ENCODE peak calls at places on chromosomes 2 and 18, in seven cellular contexts. S, A, D, K, X, O and W are unnamed samples.

GRCh38 chr2:239815638-239816035 is 209.5 kb downstream of the NDUFA10 start:
- DNase-seq in S (no peak), X (no peak), O (no peak), K (no peak), D (no peak), A (no peak), W (no peak)

GRCh38 chr2:101986804-101987740 is 4.7 kb upstream of the IL1R2 start:
- DNase-seq in K (no peak), D (no peak), O (no peak), S (no peak), X (no peak), A (no peak), W (no peak)

GRCh38 chr2:125427721-125428315 is 1228.1 kb upstream of the GYPC start:
- DNase-seq in O (no peak), X (no peak), A (peak; percentile 26), D (no peak), S (no peak), K (no peak), W (no peak)

GRCh38 chr2:118112771-118113334 is 24.6 kb downstream of the INSIG2 start:
- DNase-seq in K (no peak), O (no peak), A (peak; percentile 86), D (no peak), S (no peak), X (no peak), W (no peak)

GRCh38 chr18:56569391-56569790 is 69.0 kb downstream of the TXNL1 start:
- DNase-seq in S (no peak), D (no peak), O (no peak), A (no peak), K (no peak), X (peak; percentile 13), W (no peak)

GRCh38 chr2:218334531-218334930 is 22.1 kb upstream of the CATIP start:
- DNase-seq in D (no peak), S (no peak), O (no peak), K (peak; percentile 52), X (no peak), A (no peak), W (no peak)

GRCh38 chr2:100246163-100247145 is 75.8 kb downstream of the LONRF2 start:
- DNase-seq in X (peak; percentile 74), S (no peak), K (no peak), O (no peak), D (no peak), A (no peak), W (no peak)

GRCh38 chr2:134124047-134124753 is 129.7 kb upstream of the MGAT5 start:
- DNase-seq in D (no peak), S (no peak), X (peak; percentile 36), K (no peak), O (no peak), A (no peak), W (no peak)

GRCh38 chr18:24878289-24878688 is 417.9 kb downstream of the HRH4 start:
- DNase-seq in K (no peak), S (no peak), O (no peak), A (peak; percentile 13), X (peak; percentile 40), D (peak; percentile 14), W (no peak)

GRCh38 chr2:127472268-127472667 is 54.0 kb downstream of the IWS1 start:
- DNase-seq in D (no peak), A (no peak), X (no peak), K (no peak), S (no peak), O (no peak), W (no peak)

GRCh38 chr2:67572721-67573485 is 175.8 kb downstream of the ETAA1 start:
- DNase-seq in A (peak; percentile 67), K (no peak), D (no peak), X (no peak), S (no peak), O (no peak), W (no peak)

GRCh38 chr2:27369471-27370025 is 590 bp downstream of the EIF2B4 start:
- DNase-seq in X (peak; percentile 72), S (no peak), O (no peak), A (peak; percentile 47), K (no peak), D (no peak), W (no peak)

GRCh38 chr2:88003074-88003755 is 13.1 kb downstream of the RNU2-63P start:
- DNase-seq in D (no peak), X (no peak), K (no peak), A (peak; percentile 7), O (no peak), S (peak; percentile 16), W (no peak)

GRCh38 chr2:203869610-203870042 is 2.1 kb downstream of the CTLA4 start:
- DNase-seq in S (no peak), O (no peak), D (no peak), K (no peak), A (no peak), X (no peak), W (no peak)

GRCh38 chr2:207662203-207662602 is 37.0 kb upstream of the METTL21A start:
- DNase-seq in O (no peak), S (no peak), A (no peak), K (peak; percentile 56), X (peak; percentile 21), D (peak; percentile 62), W (peak; percentile 42)

GRCh38 chr2:184031402-184032147 is 566.8 kb upstream of the ZNF804A start:
- DNase-seq in K (no peak), O (no peak), D (no peak), S (no peak), A (no peak), X (peak; percentile 4), W (no peak)

GRCh38 chr2:138503087-138503442 is 1.5 kb downstream of the SPOPL start:
- DNase-seq in A (no peak), D (no peak), O (no peak), S (no peak), K (no peak), X (peak; percentile 77), W (no peak)

GRCh38 chr2:227324671-227325055 is 388 bp upstream of the MFF start:
- DNase-seq in D (peak; percentile 37), A (no peak), X (peak; percentile 50), S (no peak), O (no peak), K (no peak), W (peak; percentile 38)

GRCh38 chr18:48621240-48621639 is 82.4 kb downstream of the CTIF start:
- DNase-seq in A (peak; percentile 82), S (no peak), O (peak; percentile 48), X (no peak), K (no peak), D (no peak), W (no peak)

GRCh38 chr2:224747765-224748164 is 31.6 kb upstream of the CCDC195 start:
- DNase-seq in X (no peak), D (no peak), K (no peak), O (no peak), S (no peak), A (no peak), W (no peak)

GRCh38 chr2:105969552-105969951 is 224.5 kb downstream of the UXS1 start:
- DNase-seq in X (peak; percentile 58), S (no peak), D (no peak), O (no peak), K (no peak), A (no peak), W (no peak)

GRCh38 chr2:102001767-102002142 is 10.0 kb downstream of the IL1R2 start:
- DNase-seq in X (no peak), S (no peak), D (no peak), O (no peak), A (no peak), K (no peak), W (no peak)

GRCh38 chr2:74164761-74165160 is 13.9 kb downstream of the MOB1A start:
- DNase-seq in S (no peak), D (no peak), X (no peak), K (no peak), A (no peak), O (no peak), W (no peak)

DNA sequence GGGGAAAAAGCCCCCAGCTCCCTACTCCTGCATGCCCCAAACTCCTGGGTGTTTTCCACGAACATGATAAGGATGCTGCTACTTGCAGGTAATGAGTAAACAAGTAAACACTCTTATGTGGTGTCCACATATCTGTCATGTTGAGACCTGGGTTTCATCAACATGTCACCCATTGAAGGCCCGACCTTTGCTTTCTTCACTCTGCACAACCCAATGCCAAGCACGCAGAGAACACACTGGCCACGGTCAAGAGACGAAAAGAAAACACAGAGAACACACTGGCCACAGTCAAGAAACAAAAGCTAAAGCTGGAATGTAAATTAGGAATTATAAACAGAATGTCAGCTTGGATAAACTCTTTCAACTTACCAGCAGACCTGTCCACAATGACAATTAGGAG is 143.1 kb downstream of the TTC32 start:
- DNase-seq in O (no peak), D (no peak), A (no peak), K (no peak), S (no peak), X (no peak), W (no peak)
- TF ChIP-seq CTCF in O (no peak), D (no peak), A (no peak), K (no peak), S (no peak), X (no peak), W (no peak)

DNA sequence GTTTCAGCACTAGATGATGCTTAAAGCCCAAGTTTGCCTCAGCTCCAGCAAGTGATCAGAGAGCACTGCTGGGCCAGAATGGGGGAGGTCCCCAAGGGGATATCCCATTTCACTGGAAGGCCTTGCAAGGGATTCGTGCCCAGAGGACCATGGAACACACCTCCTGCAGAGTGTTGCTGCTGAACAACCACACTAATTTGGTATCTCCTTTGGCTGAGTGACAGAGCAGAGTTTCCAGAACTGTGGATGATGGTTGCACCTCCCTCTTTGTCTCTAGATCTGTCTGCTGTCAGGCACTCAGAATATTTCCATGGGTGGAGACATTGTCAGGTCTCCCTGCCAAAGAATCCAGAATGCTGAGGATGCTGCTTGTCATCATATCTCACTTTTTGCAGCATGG is 484.8 kb upstream of the NETO1 start:
- DNase-seq in D (no peak), K (no peak), A (no peak), X (no peak), O (no peak), S (no peak), W (no peak)
- TF ChIP-seq CTCF in D (no peak), K (no peak), A (no peak), X (no peak), O (no peak), S (no peak), W (no peak)

GRCh38 chr2:21372654-21373053 is 248.9 kb downstream of the TDRD15 start:
- DNase-seq in S (no peak), O (no peak), D (peak; percentile 12), X (peak; percentile 39), K (no peak), A (no peak), W (no peak)
- TF ChIP-seq CTCF in S (peak; percentile 38), O (peak; percentile 23), D (peak; percentile 35), X (peak; percentile 77), K (peak; percentile 66), A (peak; percentile 15), W (peak; percentile 48)

DNA sequence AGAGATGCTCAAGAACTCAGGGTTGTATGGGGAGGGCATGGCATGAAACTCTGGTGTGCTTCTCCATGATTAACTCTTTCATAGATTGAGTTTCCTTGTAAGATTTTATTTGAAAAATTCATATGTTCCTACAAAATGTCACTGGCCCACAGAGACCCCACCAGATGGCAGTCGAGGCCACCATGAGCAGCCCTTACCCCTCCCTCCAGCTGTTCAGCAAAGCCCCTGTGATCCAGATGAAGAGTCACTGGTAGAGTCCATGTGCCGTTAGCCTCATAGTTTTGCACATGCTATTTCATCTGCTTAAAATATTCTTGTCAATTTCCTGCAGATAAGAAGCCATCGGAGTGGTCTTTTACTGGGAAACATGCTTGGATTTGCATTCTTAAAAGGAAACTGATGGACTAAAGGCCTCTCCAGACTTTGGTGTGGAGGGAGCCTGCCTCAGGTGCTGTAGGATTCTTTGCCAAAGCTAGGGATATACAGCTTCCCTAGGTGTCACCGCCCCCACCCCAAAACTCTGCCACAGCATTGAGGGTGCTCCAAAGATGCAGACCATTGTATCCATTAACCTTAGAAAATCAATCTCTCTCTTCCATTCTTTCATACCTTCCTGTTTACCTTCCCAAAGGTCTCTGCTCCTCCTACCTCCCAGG is 18.8 kb downstream of the ZNF385B start:
- DNase-seq in A (no peak), S (no peak), X (peak; percentile 49), K (no peak), D (peak; percentile 13), O (no peak), W (no peak)
- TF ChIP-seq CTCF in A (peak; percentile 49), S (peak; percentile 33), X (peak; percentile 50), K (peak; percentile 53), D (peak; percentile 44), O (no peak), W (peak; percentile 52)